ENCODE peak calls at places on chromosome 13, in five cellular contexts. S, Z, J, Q and D are unnamed samples.

GRCh38 chr13:40445557-40445990 is 220.9 kb downstream of the FOXO1 start:
- DNase-seq in J (peak), Z (no peak), Q (no peak), S (peak), D (peak)

GRCh38 chr13:110471156-110471832 is 90.2 kb downstream of the RAB20 start:
- DNase-seq in S (no peak), J (no peak), Z (no peak), Q (no peak), D (no peak)

GRCh38 chr13:33193428-33193974 is 92.1 kb downstream of the STARD13 start:
- DNase-seq in Q (no peak), S (peak), Z (no peak), J (no peak), D (peak)

GRCh38 chr13:93355094-93355493 is 128.5 kb downstream of the GPC6 start:
- DNase-seq in S (no peak), Q (no peak), J (no peak), Z (no peak), D (no peak)

GRCh38 chr13:24623141-24623665 is 57.0 kb upstream of the ATP12A start:
- DNase-seq in Q (no peak), S (no peak), J (no peak), Z (no peak), D (no peak)

GRCh38 chr13:106534844-106535551 is 464 bp downstream of the EFNB2 start:
- DNase-seq in S (peak), Z (no peak), Q (no peak), J (peak), D (peak)

GRCh38 chr13:74203576-74203975 is 69.4 kb upstream of the KLF12 start:
- DNase-seq in Z (peak), Q (no peak), S (peak), J (no peak), D (no peak)

GRCh38 chr13:35723061-35723461 is 246.6 kb upstream of the MAB21L1 start:
- DNase-seq in J (peak), S (peak), Z (no peak), Q (no peak), D (peak)

GRCh38 chr13:58712191-58712590 is 1080.6 kb downstream of the PCDH17 start:
- DNase-seq in Z (no peak), S (no peak), J (no peak), Q (no peak), D (no peak)

GRCh38 chr13:40568672-40569350 is 97.6 kb downstream of the FOXO1 start:
- DNase-seq in S (no peak), Z (no peak), J (peak), Q (no peak), D (peak)

GRCh38 chr13:113972451-113973217 is 1.2 kb downstream of the C13orf46 start:
- DNase-seq in Q (no peak), S (no peak), Z (no peak), J (no peak), D (no peak)

GRCh38 chr13:110714798-110715394 is 1.4 kb downstream of the ING1 start:
- DNase-seq in Q (no peak), S (no peak), Z (no peak), J (peak), D (peak)

GRCh38 chr13:70856706-70857105 is 748.5 kb upstream of the KLHL1 start:
- DNase-seq in Z (no peak), Q (no peak), J (no peak), S (no peak), D (no peak)

GRCh38 chr13:105603283-105603682 is 932.2 kb downstream of the EFNB2 start:
- DNase-seq in J (no peak), Q (no peak), Z (no peak), S (no peak), D (no peak)

GRCh38 chr13:30776661-30777060 is 41.3 kb downstream of the ALOX5AP start:
- DNase-seq in Z (no peak), S (no peak), J (no peak), Q (no peak), D (no peak)